ENCODE peak calls at places on chromosomes 7 and 10, in six cellular contexts. Q is mammary epithelial cell; L is CD4-positive, alpha-beta T cell; R is left ventricle myocardium inferior; B is suprapubic skin; O is left lung. K is an unnamed sample.

GRCh38 chr7:151381333-151382078 is 28.3 kb downstream of the WDR86 start:
- DNase-seq in Q (no peak), L (peak; percentile 29), R (no peak), B (no peak), O (peak; percentile 76), K (no peak)

GRCh38 chr7:84490661-84491060 is 296.1 kb upstream of the SEMA3A start:
- DNase-seq in Q (no peak), L (no peak), R (no peak), B (no peak), O (no peak), K (no peak)

GRCh38 chr10:60497364-60497763 is 107.7 kb upstream of the ANK3 start:
- DNase-seq in Q (no peak), L (no peak), R (no peak), B (no peak), O (no peak), K (no peak)

GRCh38 chr10:51251110-51251509 is 176.8 kb downstream of the PRKG1 start:
- DNase-seq in Q (no peak), L (no peak), R (no peak), B (no peak), O (no peak), K (no peak)

GRCh38 chr10:94053639-94053932 is 59.9 kb downstream of the PLCE1 start:
- DNase-seq in Q (no peak), L (no peak), R (no peak), B (no peak), O (no peak), K (no peak)

GRCh38 chr7:84674236-84674913 is 479.8 kb upstream of the SEMA3A start:
- DNase-seq in Q (peak; percentile 58), L (no peak), R (no peak), B (no peak), O (no peak), K (no peak)

GRCh38 chr10:74189999-74190421 is 39.0 kb downstream of the ADK start:
- DNase-seq in Q (peak; percentile 98), L (peak; percentile 12), R (no peak), B (no peak), O (no peak), K (no peak)

GRCh38 chr10:90417466-90418210 is 440.2 kb downstream of the HTR7 start:
- DNase-seq in Q (peak; percentile 49), L (no peak), R (no peak), B (no peak), O (no peak), K (no peak)

GRCh38 chr10:75841266-75841665 is 409.8 kb downstream of the LRMDA start:
- DNase-seq in Q (no peak), L (no peak), R (no peak), B (no peak), O (no peak), K (no peak)

GRCh38 chr7:137772221-137772620 is 74.6 kb downstream of the DGKI start:
- DNase-seq in Q (no peak), L (no peak), R (no peak), B (no peak), O (no peak), K (no peak)

GRCh38 chr7:84336303-84336702 is 141.7 kb upstream of the SEMA3A start:
- DNase-seq in Q (no peak), L (no peak), R (no peak), B (no peak), O (no peak), K (no peak)

GRCh38 chr10:88966785-88967184 is 14.2 kb upstream of the ACTA2 start:
- DNase-seq in Q (no peak), L (no peak), R (peak; percentile 39), B (no peak), O (no peak), K (no peak)

GRCh38 chr7:84999450-84999849 is 187.4 kb downstream of the SEMA3D start:
- DNase-seq in Q (no peak), L (no peak), R (no peak), B (no peak), O (no peak), K (no peak)

GRCh38 chr10:79904671-79905321 is 44.1 kb downstream of the SFTPD start:
- DNase-seq in Q (peak; percentile 64), L (peak; percentile 43), R (peak; percentile 80), B (peak; percentile 86), O (peak; percentile 92), K (peak; percentile 37)

GRCh38 chr10:6136215-6137201 is 47.7 kb downstream of the RBM17 start:
- DNase-seq in Q (peak; percentile 78), L (no peak), R (no peak), B (no peak), O (peak; percentile 29), K (no peak)

GRCh38 chr10:4607681-4608080 is 218.3 kb upstream of the AKR1E2 start:
- DNase-seq in Q (no peak), L (no peak), R (no peak), B (no peak), O (peak; percentile 45), K (no peak)

GRCh38 chr10:1410032-1410431 is 327.3 kb downstream of the ADARB2 start:
- DNase-seq in Q (no peak), L (no peak), R (no peak), B (no peak), O (no peak), K (no peak)

GRCh38 chr10:63515002-63515763 is 6.0 kb upstream of the REEP3 start:
- DNase-seq in Q (peak; percentile 74), L (no peak), R (no peak), B (no peak), O (no peak), K (no peak)

GRCh38 chr10:5953676-5954075 is 23.7 kb downstream of the IL15RA start:
- DNase-seq in Q (no peak), L (no peak), R (no peak), B (peak; percentile 31), O (no peak), K (no peak)

GRCh38 chr10:88082391-88082790 is 219.0 kb downstream of the PTEN start:
- DNase-seq in Q (no peak), L (no peak), R (no peak), B (no peak), O (no peak), K (no peak)

GRCh38 chr7:50463035-50463434 is 12.9 kb upstream of the FIGNL1 start:
- DNase-seq in Q (no peak), L (no peak), R (no peak), B (no peak), O (no peak), K (no peak)

GRCh38 chr7:18590259-18590658 is 94.7 kb downstream of the HDAC9 start:
- DNase-seq in Q (no peak), L (no peak), R (no peak), B (no peak), O (no peak), K (no peak)

GRCh38 chr7:50226669-50227068 is 77.8 kb upstream of the IKZF1 start:
- DNase-seq in Q (no peak), L (no peak), R (no peak), B (no peak), O (no peak), K (no peak)

GRCh38 chr7:2040893-2041270 is 191.9 kb downstream of the MAD1L1 start:
- DNase-seq in Q (no peak), L (no peak), R (no peak), B (no peak), O (peak; percentile 44), K (no peak)

GRCh38 chr10:117439243-117439912 is 64.1 kb upstream of the PDZD8 start:
- DNase-seq in Q (peak; percentile 98), L (no peak), R (peak; percentile 53), B (peak; percentile 89), O (no peak), K (no peak)

GRCh38 chr7:30331338-30331737 is 46.9 kb downstream of the ZNRF2 start:
- DNase-seq in Q (no peak), L (no peak), R (no peak), B (no peak), O (no peak), K (no peak)

GRCh38 chr7:43790006-43790405 is 31.5 kb downstream of the BLVRA start:
- DNase-seq in Q (no peak), L (no peak), R (no peak), B (no peak), O (no peak), K (no peak)

GRCh38 chr10:17056781-17057191 is 72.8 kb downstream of the CUBN start:
- DNase-seq in Q (peak; percentile 42), L (no peak), R (no peak), B (no peak), O (no peak), K (no peak)

GRCh38 chr7:75878312-75878768 is 494 bp upstream of the RHBDD2 start:
- DNase-seq in Q (no peak), L (no peak), R (no peak), B (no peak), O (no peak), K (no peak)

GRCh38 chr7:50450691-50451051 is 521 bp upstream of the FIGNL1 start:
- DNase-seq in Q (no peak), L (no peak), R (peak; percentile 23), B (no peak), O (peak; percentile 85), K (no peak)

GRCh38 chr7:24920702-24921679 is 59.0 kb downstream of the OSBPL3 start:
- DNase-seq in Q (no peak), L (no peak), R (no peak), B (no peak), O (no peak), K (no peak)

GRCh38 chr7:3301831-3302618 is 973 bp downstream of the SDK1 start:
- DNase-seq in Q (no peak), L (peak; percentile 1), R (no peak), B (no peak), O (no peak), K (peak; percentile 29)
- TF ChIP-seq CTCF in Q (no peak), L (no peak), R (peak; percentile 44), B (no peak), O (no peak), K (peak; percentile 47)

GRCh38 chr7:152851881-152852417 is 92.4 kb downstream of the ACTR3B start:
- DNase-seq in Q (no peak), L (no peak), R (no peak), B (no peak), O (no peak), K (no peak)
- TF ChIP-seq CTCF in Q (no peak), L (no peak), R (no peak), B (no peak), O (no peak), K (no peak)

DNA sequence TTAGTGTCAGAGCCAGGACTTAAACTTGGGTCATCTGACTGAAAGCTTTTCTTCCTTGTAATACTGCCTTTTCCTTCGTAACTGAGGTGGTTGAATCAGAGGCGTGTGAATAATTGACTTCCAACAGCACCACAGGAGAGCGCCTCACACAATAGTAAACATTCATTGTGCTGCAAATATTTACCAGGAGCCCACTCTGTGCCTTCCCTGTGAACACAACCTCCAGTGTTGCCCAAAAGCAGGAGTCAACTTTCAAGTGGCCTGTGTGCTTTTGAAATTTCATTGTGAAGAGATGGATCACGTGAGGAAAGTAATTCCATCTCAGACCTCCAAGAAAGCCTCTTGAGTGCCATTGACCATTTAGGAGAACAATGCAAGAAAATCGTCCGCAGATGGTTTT is 60.2 kb downstream of the ADRA2A start:
- DNase-seq in Q (no peak), L (no peak), R (no peak), B (no peak), O (no peak), K (no peak)
- TF ChIP-seq CTCF in Q (no peak), L (no peak), R (no peak), B (no peak), O (no peak), K (no peak)

DNA sequence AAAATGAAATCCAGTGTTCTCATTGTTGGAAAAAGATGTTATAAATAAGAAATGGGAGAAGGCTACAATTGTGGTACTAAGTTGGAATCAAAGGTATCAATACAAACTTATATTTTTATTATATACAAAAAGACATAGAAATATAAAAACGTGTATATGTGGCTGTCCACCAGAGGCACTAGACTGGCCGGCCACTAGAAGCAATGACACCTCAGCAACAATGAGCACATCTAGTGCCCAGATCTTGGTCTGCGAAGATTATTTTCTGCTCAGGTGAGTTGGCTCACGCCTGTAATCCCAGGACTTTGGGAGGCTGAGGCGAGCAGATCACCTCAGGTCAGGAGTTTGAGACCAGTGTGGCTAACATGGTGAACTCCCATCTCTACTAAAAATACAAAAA is 21.6 kb downstream of the IDE start:
- DNase-seq in Q (no peak), L (no peak), R (no peak), B (no peak), O (no peak), K (no peak)
- TF ChIP-seq CTCF in Q (peak; percentile 20), L (no peak), R (no peak), B (no peak), O (no peak), K (peak; percentile 36)